ENCODE peak calls at places on chromosomes 3 and 15, in nine cellular contexts. K is CD8-positive, alpha-beta memory T cell; R is ascending aorta; N is right lobe of liver; S is GM23248; L is GM23338; H is CD8-positive, alpha-beta T cell; Q is OCI-LY7; A is SJSA1. J is an unnamed sample.

GRCh38 chr3:127954642-127955041 is 39.6 kb downstream of the KBTBD12 start:
- DNase-seq in Q (no peak), K (no peak), A (no peak), S (no peak), R (no peak), H (no peak), N (no peak), L (no peak), J (no peak)

GRCh38 chr3:188150982-188151381 is 3.0 kb upstream of the LPP start:
- DNase-seq in R (no peak), A (no peak), Q (no peak), K (no peak), H (no peak), L (no peak), N (no peak), S (no peak), J (no peak)

GRCh38 chr3:99984139-99984538 is 130.2 kb downstream of the FILIP1L start:
- DNase-seq in H (no peak), R (no peak), S (no peak), Q (no peak), K (no peak), N (no peak), A (no peak), L (no peak), J (no peak)

GRCh38 chr3:123148772-123149171 is 53.0 kb upstream of the SEC22A start:
- DNase-seq in N (no peak), H (no peak), S (no peak), A (no peak), Q (no peak), L (no peak), K (no peak), R (peak), J (no peak)

GRCh38 chr3:151726016-151726415 is 7.7 kb upstream of the AADACL2 start:
- DNase-seq in K (no peak), N (no peak), H (no peak), L (no peak), Q (no peak), R (no peak), A (no peak), S (no peak), J (no peak)

GRCh38 chr15:75182187-75183131 is 19.2 kb upstream of the C15orf39 start:
- DNase-seq in R (no peak), Q (no peak), K (no peak), N (no peak), H (no peak), S (peak), A (no peak), L (peak), J (peak)

GRCh38 chr3:54087581-54088410 is 34.6 kb upstream of the CACNA2D3 start:
- DNase-seq in R (no peak), A (no peak), Q (no peak), L (peak), H (no peak), N (no peak), S (peak), K (no peak), J (no peak)

GRCh38 chr3:66692108-66692750 is 191.4 kb upstream of the LRIG1 start:
- DNase-seq in R (no peak), Q (no peak), A (no peak), L (no peak), N (peak), K (no peak), S (no peak), H (no peak), J (no peak)

GRCh38 chr15:76376029-76376428 is 39.5 kb downstream of the ISL2 start:
- DNase-seq in Q (no peak), K (no peak), A (no peak), S (no peak), R (no peak), N (no peak), H (no peak), L (peak), J (no peak)

GRCh38 chr3:127457094-127457475 is 133.4 kb downstream of the TPRA1 start:
- DNase-seq in K (no peak), H (no peak), L (peak), S (peak), Q (no peak), A (no peak), R (peak), N (no peak), J (no peak)

GRCh38 chr3:105867690-105868449 is 942 bp downstream of the CBLB start:
- DNase-seq in H (no peak), Q (no peak), K (no peak), L (peak), A (no peak), S (peak), R (no peak), N (no peak), J (peak)

GRCh38 chr3:105866656-105867653 is 1.9 kb downstream of the CBLB start:
- DNase-seq in S (peak), Q (peak), A (no peak), K (peak), L (peak), N (no peak), H (no peak), R (no peak), J (no peak)

GRCh38 chr3:105865867-105866350 is 2.9 kb downstream of the CBLB start:
- DNase-seq in K (no peak), A (no peak), S (peak), R (no peak), Q (no peak), H (no peak), L (no peak), N (no peak), J (no peak)

GRCh38 chr3:105863608-105864007 is 5.2 kb downstream of the CBLB start:
- DNase-seq in K (no peak), H (no peak), S (no peak), R (no peak), Q (no peak), L (no peak), A (no peak), N (no peak), J (no peak)

DNA sequence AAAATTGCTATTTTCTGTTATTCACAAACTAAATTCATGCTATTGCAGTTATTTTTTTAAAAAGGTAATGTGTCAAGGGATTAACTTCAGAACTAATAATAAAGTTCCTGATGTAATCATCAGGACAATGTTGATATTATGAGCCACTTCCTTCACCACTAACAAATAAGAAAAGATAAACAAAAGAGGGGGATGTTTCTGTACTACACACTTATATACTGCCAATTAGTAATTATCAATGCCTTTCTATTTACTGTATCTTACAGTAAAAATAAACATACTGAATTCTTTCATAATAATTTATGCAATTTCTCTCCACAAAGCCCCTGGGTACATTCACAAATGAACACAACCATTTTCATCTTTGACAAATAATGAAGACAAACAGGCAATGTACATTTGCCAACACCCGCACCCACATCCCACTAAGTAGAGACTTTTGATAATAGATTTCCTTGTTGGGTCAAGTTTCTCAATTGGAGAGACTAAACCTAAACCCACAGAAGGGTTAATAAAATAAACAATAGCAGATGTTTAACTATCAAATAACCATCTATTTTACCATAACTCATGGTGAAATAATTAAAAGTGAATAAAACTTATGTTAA is 3.7 kb downstream of the CBLB start:
- DNase-seq in A (no peak), S (no peak), L (no peak), K (no peak), R (no peak), Q (no peak), H (no peak), N (no peak), J (no peak)
- H3K27ac ChIP-seq in A (no peak), S (peak), L (no peak), K (no peak), R (no peak), Q (no peak), H (no peak), N (no peak), J (no peak)

DNA sequence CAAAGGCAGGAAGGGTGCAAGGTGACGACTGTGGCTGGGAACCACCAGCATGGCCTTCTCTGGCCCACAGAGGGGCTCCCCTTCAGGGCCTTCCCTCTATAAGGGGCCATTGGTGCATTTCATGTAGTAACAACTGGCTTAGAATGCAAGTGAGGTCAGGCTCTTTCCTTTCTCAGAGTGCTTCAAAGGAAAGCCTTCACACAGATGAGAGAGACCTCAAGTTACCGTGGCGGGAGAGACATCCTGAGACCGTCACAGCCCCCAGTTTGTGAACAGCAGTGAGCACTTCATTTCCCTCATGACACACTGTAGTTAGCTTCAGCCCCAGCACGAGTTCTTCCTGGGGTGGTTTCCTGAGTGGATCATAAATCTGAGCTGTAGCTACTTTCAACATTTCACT is 96.6 kb upstream of the LIMD1 start:
- DNase-seq in H (peak), A (no peak), N (no peak), L (no peak), K (peak), S (no peak), R (no peak), Q (no peak), J (peak)
- H3K27ac ChIP-seq in H (peak), A (no peak), N (peak), L (peak), K (no peak), S (no peak), R (peak), Q (no peak), J (peak)

GRCh38 chr3:12961007-12961725 is 112.1 kb downstream of the IQSEC1 start:
- DNase-seq in K (no peak), A (no peak), L (no peak), R (no peak), Q (no peak), H (no peak), N (no peak), S (no peak), J (no peak)

GRCh38 chr3:12959838-12960378 is 113.3 kb downstream of the IQSEC1 start:
- DNase-seq in A (no peak), L (peak), H (no peak), K (no peak), R (no peak), Q (peak), S (no peak), N (no peak), J (no peak)

GRCh38 chr3:12961726-12962036 is 111.5 kb downstream of the IQSEC1 start:
- DNase-seq in H (no peak), S (no peak), A (no peak), K (no peak), R (no peak), N (no peak), Q (no peak), L (no peak), J (no peak)

GRCh38 chr3:12959395-12959794 is 113.8 kb downstream of the IQSEC1 start:
- DNase-seq in K (no peak), A (no peak), L (no peak), Q (no peak), S (no peak), H (no peak), R (peak), N (no peak), J (no peak)

GRCh38 chr3:12960497-12960896 is 112.7 kb downstream of the IQSEC1 start:
- DNase-seq in K (no peak), R (no peak), S (no peak), Q (no peak), L (no peak), A (no peak), H (no peak), N (no peak), J (no peak)
- H3K27ac ChIP-seq in K (no peak), R (peak), S (no peak), Q (no peak), L (no peak), A (no peak), H (no peak), N (peak), J (no peak)

GRCh38 chr3:138140940-138141339 is 8.8 kb upstream of the A4GNT start:
- DNase-seq in R (no peak), Q (no peak), L (no peak), N (no peak), S (no peak), K (no peak), A (no peak), H (no peak), J (no peak)
- H3K27ac ChIP-seq in R (no peak), Q (no peak), L (no peak), N (no peak), S (no peak), K (no peak), A (no peak), H (no peak), J (no peak)

GRCh38 chr15:66748320-66748779 is 46.3 kb downstream of the SMAD6 start:
- DNase-seq in S (peak), A (peak), L (peak), H (no peak), N (no peak), K (no peak), Q (no peak), R (no peak), J (no peak)
- H3K27ac ChIP-seq in S (peak), A (peak), L (peak), H (no peak), N (no peak), K (no peak), Q (no peak), R (peak), J (no peak)

DNA sequence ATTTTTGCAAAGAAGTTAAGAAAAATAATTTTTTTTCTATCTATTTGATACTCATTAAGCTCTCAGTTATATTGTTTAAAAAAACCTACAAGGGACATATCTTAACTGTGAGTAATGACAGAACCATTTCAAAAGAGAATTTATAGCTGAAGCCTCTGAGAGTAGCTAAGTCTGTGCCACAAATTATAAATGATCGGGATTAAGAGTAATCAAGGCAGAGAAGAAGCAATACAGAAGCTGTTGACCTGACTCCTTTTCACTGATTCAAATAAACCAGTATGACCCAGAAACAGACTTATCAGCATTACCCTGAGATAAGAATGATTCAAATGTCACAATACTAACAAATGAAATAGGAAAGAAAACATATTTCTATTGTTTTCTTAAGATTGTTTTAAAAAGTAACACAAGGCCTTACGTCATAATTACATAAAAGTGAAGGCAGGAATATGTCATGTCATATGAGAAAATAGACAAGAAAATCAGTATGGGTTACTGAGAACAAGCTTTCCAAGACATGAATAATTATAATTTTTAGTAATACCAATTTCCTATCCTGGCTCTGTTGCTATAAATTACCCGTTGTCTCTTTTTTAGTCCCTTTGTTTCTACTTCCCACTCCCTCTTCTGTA is 1534.6 kb downstream of the SI start:
- DNase-seq in H (no peak), L (no peak), N (no peak), Q (no peak), A (no peak), S (no peak), K (no peak), R (no peak), J (no peak)
- H3K27ac ChIP-seq in H (no peak), L (no peak), N (no peak), Q (no peak), A (no peak), S (no peak), K (no peak), R (no peak), J (no peak)

J was measured in CD4-positive, CD25-positive, alpha-beta regulatory T cell.